ENCODE peak calls at places on chromosomes 4 and X, in four cellular contexts. One of them, this sample, is unnamed.

GRCh38 chr4:100494166-100494565 is 23.7 kb downstream of the EMCN start:
- DNase-seq in lower leg skin: no peak
- DNase-seq in esophagus muscularis mucosa: no peak
- DNase-seq in heart left ventricle: no peak
- DNase-seq in this sample: no peak

GRCh38 chr4:165382640-165383039 is 3.8 kb downstream of the CPE start:
- DNase-seq in lower leg skin: no peak
- DNase-seq in esophagus muscularis mucosa: no peak
- DNase-seq in heart left ventricle: no peak
- DNase-seq in this sample: no peak

GRCh38 chrX:48695925-48696300 is 621 bp upstream of the SUV39H1 start:
- DNase-seq in lower leg skin: no peak
- DNase-seq in esophagus muscularis mucosa: no peak
- DNase-seq in heart left ventricle: no peak
- DNase-seq in this sample: no peak

GRCh38 chrX:110032534-110033161 is 29.7 kb downstream of the TMEM164 start:
- DNase-seq in lower leg skin: no peak
- DNase-seq in esophagus muscularis mucosa: no peak
- DNase-seq in heart left ventricle: no peak
- DNase-seq in this sample: no peak

GRCh38 chr4:98627883-98628282 is 30.5 kb downstream of the TSPAN5 start:
- DNase-seq in lower leg skin: no peak
- DNase-seq in esophagus muscularis mucosa: no peak
- DNase-seq in heart left ventricle: no peak
- DNase-seq in this sample: no peak

GRCh38 chrX:124931241-124931640 is 388.4 kb upstream of the TEX13C start:
- DNase-seq in lower leg skin: no peak
- DNase-seq in esophagus muscularis mucosa: no peak
- DNase-seq in heart left ventricle: no peak
- DNase-seq in this sample: no peak

GRCh38 chr4:113978561-113979156 is 788 bp downstream of the ARSJ start:
- DNase-seq in lower leg skin: no peak
- DNase-seq in esophagus muscularis mucosa: no peak
- DNase-seq in heart left ventricle: peak; percentile 46
- DNase-seq in this sample: peak; percentile 47

GRCh38 chr4:14025093-14025492 is 397.6 kb upstream of the BOD1L1 start:
- DNase-seq in lower leg skin: no peak
- DNase-seq in esophagus muscularis mucosa: no peak
- DNase-seq in heart left ventricle: no peak
- DNase-seq in this sample: no peak

GRCh38 chrX:81957900-81958545 is 756.1 kb downstream of the SH3BGRL start:
- DNase-seq in lower leg skin: no peak
- DNase-seq in esophagus muscularis mucosa: no peak
- DNase-seq in heart left ventricle: no peak
- DNase-seq in this sample: no peak

GRCh38 chrX:78378476-78379115 is 51.2 kb upstream of the CYSLTR1 start:
- DNase-seq in lower leg skin: no peak
- DNase-seq in esophagus muscularis mucosa: no peak
- DNase-seq in heart left ventricle: no peak
- DNase-seq in this sample: no peak

GRCh38 chrX:153924149-153924861 is 1.8 kb downstream of the ARHGAP4 start:
- DNase-seq in lower leg skin: no peak
- DNase-seq in esophagus muscularis mucosa: no peak
- DNase-seq in heart left ventricle: no peak
- DNase-seq in this sample: no peak

GRCh38 chrX:63275127-63275526 is 76.0 kb downstream of the SPIN4 start:
- DNase-seq in lower leg skin: no peak
- DNase-seq in esophagus muscularis mucosa: no peak
- DNase-seq in heart left ventricle: no peak
- DNase-seq in this sample: peak; percentile 51

GRCh38 chrX:109155161-109155560 is 326.7 kb downstream of the GUCY2F start:
- DNase-seq in lower leg skin: no peak
- DNase-seq in esophagus muscularis mucosa: no peak
- DNase-seq in heart left ventricle: no peak
- DNase-seq in this sample: no peak

GRCh38 chr4:164623099-164623498 is 130.8 kb upstream of the SMIM31 start:
- DNase-seq in lower leg skin: no peak
- DNase-seq in esophagus muscularis mucosa: no peak
- DNase-seq in heart left ventricle: no peak
- DNase-seq in this sample: no peak

GRCh38 chr4:35975617-35976355 is 268.5 kb downstream of the ARAP2 start:
- DNase-seq in lower leg skin: no peak
- DNase-seq in esophagus muscularis mucosa: no peak
- DNase-seq in heart left ventricle: no peak
- DNase-seq in this sample: no peak

GRCh38 chr4:124783847-124784246 is 71.3 kb upstream of the ANKRD50 start:
- DNase-seq in lower leg skin: no peak
- DNase-seq in esophagus muscularis mucosa: no peak
- DNase-seq in heart left ventricle: no peak
- DNase-seq in this sample: no peak

GRCh38 chrX:41512394-41512793 is 65.3 kb downstream of the NYX start:
- DNase-seq in lower leg skin: no peak
- DNase-seq in esophagus muscularis mucosa: no peak
- DNase-seq in heart left ventricle: no peak
- DNase-seq in this sample: no peak

GRCh38 chr4:113153529-113154101 is 104.2 kb downstream of the ANK2 start:
- DNase-seq in lower leg skin: no peak
- DNase-seq in esophagus muscularis mucosa: no peak
- DNase-seq in heart left ventricle: no peak
- DNase-seq in this sample: no peak

GRCh38 chrX:136304493-136304892 is 3.7 kb downstream of the ADGRG4 start:
- DNase-seq in lower leg skin: no peak
- DNase-seq in esophagus muscularis mucosa: no peak
- DNase-seq in heart left ventricle: no peak
- DNase-seq in this sample: no peak

GRCh38 chr4:113293043-113293560 is 243.6 kb downstream of the ANK2 start:
- DNase-seq in lower leg skin: no peak
- DNase-seq in esophagus muscularis mucosa: no peak
- DNase-seq in heart left ventricle: no peak
- DNase-seq in this sample: no peak

GRCh38 chr4:145231906-145232700 is 51.7 kb upstream of the OTUD4 start:
- DNase-seq in lower leg skin: no peak
- DNase-seq in esophagus muscularis mucosa: no peak
- DNase-seq in heart left ventricle: no peak
- DNase-seq in this sample: no peak

GRCh38 chr4:26717332-26717731 is 133.4 kb downstream of the TBC1D19 start:
- DNase-seq in lower leg skin: no peak
- DNase-seq in esophagus muscularis mucosa: no peak
- DNase-seq in heart left ventricle: no peak
- DNase-seq in this sample: no peak

GRCh38 chrX:7316887-7317286 is 168.9 kb upstream of the PUDP start:
- DNase-seq in lower leg skin: no peak
- DNase-seq in esophagus muscularis mucosa: no peak
- DNase-seq in heart left ventricle: no peak
- DNase-seq in this sample: no peak

GRCh38 chrX:133749370-133749769 is 236.0 kb downstream of the GPC3 start:
- DNase-seq in lower leg skin: no peak
- DNase-seq in esophagus muscularis mucosa: no peak
- DNase-seq in heart left ventricle: no peak
- DNase-seq in this sample: no peak

GRCh38 chr4:25847329-25847728 is 15.5 kb downstream of the SEL1L3 start:
- DNase-seq in lower leg skin: no peak
- DNase-seq in esophagus muscularis mucosa: no peak
- DNase-seq in heart left ventricle: no peak
- DNase-seq in this sample: no peak

GRCh38 chrX:10615931-10616780 is 4.2 kb downstream of the MID1 start:
- DNase-seq in lower leg skin: peak; percentile 19
- DNase-seq in esophagus muscularis mucosa: no peak
- DNase-seq in heart left ventricle: no peak
- DNase-seq in this sample: peak; percentile 35

GRCh38 chrX:39164212-39164611 is 363.0 kb downstream of the MID1IP1 start:
- DNase-seq in lower leg skin: no peak
- DNase-seq in esophagus muscularis mucosa: no peak
- DNase-seq in heart left ventricle: no peak
- DNase-seq in this sample: no peak

GRCh38 chr4:81723927-81724587 is 252.3 kb upstream of the RASGEF1B start:
- DNase-seq in lower leg skin: peak; percentile 42
- DNase-seq in esophagus muscularis mucosa: no peak
- DNase-seq in heart left ventricle: no peak
- DNase-seq in this sample: peak; percentile 36

GRCh38 chrX:138877746-138878145 is 166.2 kb upstream of the FGF13 start:
- DNase-seq in lower leg skin: no peak
- DNase-seq in esophagus muscularis mucosa: no peak
- DNase-seq in heart left ventricle: no peak
- DNase-seq in this sample: no peak

GRCh38 chrX:64394874-64395567 is at the start of gene MTMR8:
- DNase-seq in lower leg skin: peak; percentile 49
- DNase-seq in esophagus muscularis mucosa: peak; percentile 90
- DNase-seq in heart left ventricle: peak; percentile 75
- DNase-seq in this sample: peak; percentile 76

GRCh38 chrX:64389489-64389888 is 5.8 kb downstream of the MTMR8 start:
- DNase-seq in lower leg skin: no peak
- DNase-seq in esophagus muscularis mucosa: no peak
- DNase-seq in heart left ventricle: no peak
- DNase-seq in this sample: no peak

GRCh38 chrX:64395568-64395929 is 297 bp upstream of the MTMR8 start:
- DNase-seq in lower leg skin: no peak
- DNase-seq in esophagus muscularis mucosa: no peak
- DNase-seq in heart left ventricle: no peak
- DNase-seq in this sample: no peak

GRCh38 chrX:64398088-64398487 is 2.8 kb upstream of the MTMR8 start:
- DNase-seq in lower leg skin: no peak
- DNase-seq in esophagus muscularis mucosa: no peak
- DNase-seq in heart left ventricle: no peak
- DNase-seq in this sample: no peak

GRCh38 chrX:64394059-64394873 is 986 bp downstream of the MTMR8 start:
- DNase-seq in lower leg skin: no peak
- DNase-seq in esophagus muscularis mucosa: no peak
- DNase-seq in heart left ventricle: no peak
- DNase-seq in this sample: no peak
- H3K4me3 ChIP-seq in lower leg skin: peak overlapping the region; percentile 45
- H3K4me3 ChIP-seq in esophagus muscularis mucosa: peak overlapping the region; percentile 69
- H3K4me3 ChIP-seq in heart left ventricle: peak overlapping the region; percentile 55
- H3K4me3 ChIP-seq in this sample: peak overlapping the region; percentile 59

GRCh38 chr4:7823416-7823824 is 116.2 kb downstream of the AFAP1 start:
- DNase-seq in lower leg skin: peak; percentile 48
- DNase-seq in esophagus muscularis mucosa: no peak
- DNase-seq in heart left ventricle: no peak
- DNase-seq in this sample: no peak
- TF ChIP-seq POLR2A in lower leg skin: no peak
- TF ChIP-seq POLR2A in esophagus muscularis mucosa: no peak
- TF ChIP-seq POLR2A in heart left ventricle: no peak
- TF ChIP-seq POLR2A in this sample: no peak

DNA sequence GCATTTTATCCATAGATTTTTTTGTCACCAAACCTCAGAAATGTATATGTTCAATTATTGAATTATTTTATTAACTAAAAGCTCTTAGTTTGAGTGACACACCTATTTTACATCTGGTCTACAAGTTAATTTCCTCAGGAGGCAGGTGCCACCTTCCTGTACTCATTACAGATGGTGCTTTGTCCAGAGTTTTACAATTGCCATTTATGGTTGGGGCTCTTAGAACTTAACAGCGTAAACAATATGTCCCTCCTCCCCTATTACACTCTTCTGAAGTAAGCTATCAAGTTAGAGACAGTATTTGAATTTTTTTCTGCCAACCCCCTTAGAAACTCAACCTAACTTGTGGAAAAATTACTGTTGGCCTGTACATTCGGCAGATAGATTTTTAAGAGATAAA is 8.0 kb downstream of the CXXC4 start:
- DNase-seq in lower leg skin: no peak
- DNase-seq in esophagus muscularis mucosa: no peak
- DNase-seq in heart left ventricle: no peak
- DNase-seq in this sample: no peak
- H3K4me3 ChIP-seq in lower leg skin: no peak overlapping the region
- H3K4me3 ChIP-seq in esophagus muscularis mucosa: no peak overlapping the region
- H3K4me3 ChIP-seq in heart left ventricle: no peak overlapping the region
- H3K4me3 ChIP-seq in this sample: no peak overlapping the region

GRCh38 chr4:168384437-168385141 is 66.0 kb upstream of the DDX60 start:
- DNase-seq in lower leg skin: no peak
- DNase-seq in esophagus muscularis mucosa: no peak
- DNase-seq in heart left ventricle: no peak
- DNase-seq in this sample: no peak
- TF ChIP-seq POLR2A in lower leg skin: no peak
- TF ChIP-seq POLR2A in esophagus muscularis mucosa: no peak
- TF ChIP-seq POLR2A in heart left ventricle: no peak
- TF ChIP-seq POLR2A in this sample: no peak

DNA sequence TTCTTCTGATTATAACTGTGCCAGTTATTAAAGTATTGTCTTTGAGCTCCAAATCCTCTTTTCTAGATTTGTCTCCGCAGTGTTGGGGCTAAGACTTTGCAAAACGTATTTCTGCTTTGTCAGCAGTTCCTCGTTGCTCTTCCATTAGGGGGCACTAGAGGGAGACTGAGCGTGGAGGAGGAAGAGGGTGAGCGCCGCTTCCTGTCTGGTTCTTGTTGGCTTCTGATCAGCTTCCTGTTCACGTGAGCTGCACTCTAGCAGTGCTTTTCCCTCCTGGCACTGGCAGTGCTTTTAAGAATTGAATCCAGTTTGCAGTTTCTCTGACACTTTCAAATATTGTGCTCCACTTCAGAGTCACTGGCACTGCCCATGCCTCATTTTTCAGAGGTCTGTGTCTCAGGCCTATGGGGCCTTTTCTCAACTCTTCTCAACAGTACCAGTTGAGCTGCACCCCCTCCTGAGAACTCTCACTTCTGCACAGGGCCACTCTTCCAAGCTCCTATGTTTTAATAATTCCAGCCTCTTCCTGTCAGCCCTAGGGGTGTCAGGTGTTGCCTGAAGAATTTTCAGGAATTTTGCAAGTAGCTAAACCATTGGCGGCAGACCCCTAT is 54.4 kb upstream of the LCORL start:
- DNase-seq in lower leg skin: no peak
- DNase-seq in esophagus muscularis mucosa: no peak
- DNase-seq in heart left ventricle: no peak
- DNase-seq in this sample: no peak
- H3K4me3 ChIP-seq in lower leg skin: no peak overlapping the region
- H3K4me3 ChIP-seq in esophagus muscularis mucosa: no peak overlapping the region
- H3K4me3 ChIP-seq in heart left ventricle: no peak overlapping the region
- H3K4me3 ChIP-seq in this sample: no peak overlapping the region

This sample was measured in right lobe of liver.